ENCODE peak calls at places on chromosomes 3 and 15, in eight cellular contexts. One of them, this sample, is unnamed.

GRCh38 chr3:46692566-46692983 is 904 bp downstream of the ALS2CL start:
- DNase-seq in NB4: no peak
- DNase-seq in EL: peak
- DNase-seq in ACHN: peak
- DNase-seq in NAMALWA: no peak
- DNase-seq in SIG-M5: no peak
- DNase-seq in amniotic epithelial cell: no peak
- DNase-seq in AG09319: no peak
- DNase-seq in this sample: no peak

GRCh38 chr3:66452247-66453040 is 48.4 kb downstream of the LRIG1 start:
- DNase-seq in NB4: no peak
- DNase-seq in EL: no peak
- DNase-seq in ACHN: no peak
- DNase-seq in NAMALWA: no peak
- DNase-seq in SIG-M5: no peak
- DNase-seq in amniotic epithelial cell: no peak
- DNase-seq in AG09319: no peak
- DNase-seq in this sample: no peak

GRCh38 chr15:100187677-100188076 is 154.1 kb downstream of the ADAMTS17 start:
- DNase-seq in NB4: no peak
- DNase-seq in EL: no peak
- DNase-seq in ACHN: no peak
- DNase-seq in NAMALWA: no peak
- DNase-seq in SIG-M5: no peak
- DNase-seq in amniotic epithelial cell: no peak
- DNase-seq in AG09319: no peak
- DNase-seq in this sample: no peak

GRCh38 chr15:26132786-26133185 is 269.7 kb upstream of the ATP10A start:
- DNase-seq in NB4: no peak
- DNase-seq in EL: no peak
- DNase-seq in ACHN: no peak
- DNase-seq in NAMALWA: no peak
- DNase-seq in SIG-M5: no peak
- DNase-seq in amniotic epithelial cell: peak
- DNase-seq in AG09319: no peak
- DNase-seq in this sample: no peak

GRCh38 chr3:105359098-105359762 is 7.5 kb upstream of the ALCAM start:
- DNase-seq in NB4: peak
- DNase-seq in EL: peak
- DNase-seq in ACHN: no peak
- DNase-seq in NAMALWA: no peak
- DNase-seq in SIG-M5: no peak
- DNase-seq in amniotic epithelial cell: peak
- DNase-seq in AG09319: no peak
- DNase-seq in this sample: peak

GRCh38 chr3:14467723-14468620 is 65.6 kb downstream of the SLC6A6 start:
- DNase-seq in NB4: peak
- DNase-seq in EL: peak
- DNase-seq in ACHN: peak
- DNase-seq in NAMALWA: peak
- DNase-seq in SIG-M5: no peak
- DNase-seq in amniotic epithelial cell: peak
- DNase-seq in AG09319: no peak
- DNase-seq in this sample: peak

GRCh38 chr3:25055981-25056380 is 372.1 kb upstream of the RARB start:
- DNase-seq in NB4: no peak
- DNase-seq in EL: no peak
- DNase-seq in ACHN: no peak
- DNase-seq in NAMALWA: no peak
- DNase-seq in SIG-M5: no peak
- DNase-seq in amniotic epithelial cell: no peak
- DNase-seq in AG09319: no peak
- DNase-seq in this sample: no peak

GRCh38 chr15:70172124-70172523 is 74.4 kb upstream of the TLE3 start:
- DNase-seq in NB4: no peak
- DNase-seq in EL: no peak
- DNase-seq in ACHN: no peak
- DNase-seq in NAMALWA: no peak
- DNase-seq in SIG-M5: no peak
- DNase-seq in amniotic epithelial cell: no peak
- DNase-seq in AG09319: no peak
- DNase-seq in this sample: no peak

GRCh38 chr15:45634442-45635190 is at the start of gene SQOR:
- DNase-seq in NB4: peak
- DNase-seq in EL: peak
- DNase-seq in ACHN: peak
- DNase-seq in NAMALWA: peak
- DNase-seq in SIG-M5: no peak
- DNase-seq in amniotic epithelial cell: peak
- DNase-seq in AG09319: no peak
- DNase-seq in this sample: peak

GRCh38 chr3:169390310-169390731 is 273.2 kb downstream of the MECOM start:
- DNase-seq in NB4: no peak
- DNase-seq in EL: no peak
- DNase-seq in ACHN: peak
- DNase-seq in NAMALWA: peak
- DNase-seq in SIG-M5: no peak
- DNase-seq in amniotic epithelial cell: peak
- DNase-seq in AG09319: no peak
- DNase-seq in this sample: peak

GRCh38 chr3:190073264-190073663 is 47.4 kb downstream of the P3H2 start:
- DNase-seq in NB4: no peak
- DNase-seq in EL: no peak
- DNase-seq in ACHN: peak
- DNase-seq in NAMALWA: no peak
- DNase-seq in SIG-M5: no peak
- DNase-seq in amniotic epithelial cell: peak
- DNase-seq in AG09319: no peak
- DNase-seq in this sample: peak

GRCh38 chr15:90286678-90287077 is 21.2 kb downstream of the NGRN start:
- DNase-seq in NB4: peak
- DNase-seq in EL: peak
- DNase-seq in ACHN: peak
- DNase-seq in NAMALWA: peak
- DNase-seq in SIG-M5: no peak
- DNase-seq in amniotic epithelial cell: peak
- DNase-seq in AG09319: no peak
- DNase-seq in this sample: peak

GRCh38 chr15:63044645-63045437 is 2.3 kb downstream of the TPM1 start:
- DNase-seq in NB4: no peak
- DNase-seq in EL: peak
- DNase-seq in ACHN: peak
- DNase-seq in NAMALWA: no peak
- DNase-seq in SIG-M5: no peak
- DNase-seq in amniotic epithelial cell: peak
- DNase-seq in AG09319: no peak
- DNase-seq in this sample: no peak